ENCODE peak calls at places on chromosomes 11 and 22, in five cellular contexts. One of them, this sample, is unnamed.
A peak's percentile ranks its signal among the peaks of the same experiment; 100 is the strongest.

GRCh38 chr11:101127699-101128570 is 1.7 kb downstream of the PGR start:
- DNase-seq in esophagus squamous epithelium: no peak
- DNase-seq in OCI-M1: no peak
- DNase-seq in mucosa of gallbladder: no peak
- DNase-seq in HEK293T: peak; percentile 17
- DNase-seq in this sample: no peak

GRCh38 chr22:50422961-50423815 is 51.6 kb downstream of the SBF1 start:
- DNase-seq in esophagus squamous epithelium: no peak
- DNase-seq in HEK293T: no peak
- DNase-seq in mucosa of gallbladder: no peak
- DNase-seq in OCI-M1: no peak
- DNase-seq in this sample: no peak

GRCh38 chr22:16949561-16949960 is 58.5 kb downstream of the GAB4 start:
- DNase-seq in OCI-M1: no peak
- DNase-seq in esophagus squamous epithelium: no peak
- DNase-seq in mucosa of gallbladder: no peak
- DNase-seq in HEK293T: no peak
- DNase-seq in this sample: no peak

GRCh38 chr22:28012811-28013460 is 93.9 kb upstream of the PITPNB start:
- DNase-seq in esophagus squamous epithelium: no peak
- DNase-seq in mucosa of gallbladder: no peak
- DNase-seq in OCI-M1: no peak
- DNase-seq in HEK293T: no peak
- DNase-seq in this sample: no peak

GRCh38 chr11:120168960-120169681 is 31.2 kb upstream of the TRIM29 start:
- DNase-seq in OCI-M1: peak; percentile 77
- DNase-seq in mucosa of gallbladder: peak; percentile 66
- DNase-seq in HEK293T: peak; percentile 86
- DNase-seq in esophagus squamous epithelium: no peak
- DNase-seq in this sample: peak; percentile 83

GRCh38 chr11:12909866-12910265 is 99.2 kb upstream of the RASSF10 start:
- DNase-seq in HEK293T: no peak
- DNase-seq in esophagus squamous epithelium: no peak
- DNase-seq in mucosa of gallbladder: no peak
- DNase-seq in OCI-M1: no peak
- DNase-seq in this sample: no peak

GRCh38 chr22:48677621-48678020 is 1150.1 kb downstream of the BRD1 start:
- DNase-seq in mucosa of gallbladder: no peak
- DNase-seq in esophagus squamous epithelium: no peak
- DNase-seq in HEK293T: no peak
- DNase-seq in OCI-M1: no peak
- DNase-seq in this sample: no peak

GRCh38 chr22:36463783-36464184 is 17.7 kb downstream of the TXN2 start:
- DNase-seq in mucosa of gallbladder: no peak
- DNase-seq in OCI-M1: no peak
- DNase-seq in esophagus squamous epithelium: no peak
- DNase-seq in HEK293T: no peak
- DNase-seq in this sample: no peak

GRCh38 chr11:128874406-128874805 is 7.3 kb upstream of the KCNJ1 start:
- DNase-seq in HEK293T: no peak
- DNase-seq in esophagus squamous epithelium: no peak
- DNase-seq in mucosa of gallbladder: no peak
- DNase-seq in OCI-M1: no peak
- DNase-seq in this sample: no peak

GRCh38 chr11:91178366-91178765 is 955.5 kb upstream of the CHORDC1 start:
- DNase-seq in mucosa of gallbladder: no peak
- DNase-seq in esophagus squamous epithelium: no peak
- DNase-seq in OCI-M1: no peak
- DNase-seq in HEK293T: no peak
- DNase-seq in this sample: no peak

This sample was measured in anterior cingulate cortex.